ENCODE peak calls at places on chromosomes 3 and 15, in four cellular contexts. One of them, this sample, is unnamed. For H3K4me1, the result is how much of the 10 kb centered on the place peaks cover.

GRCh38 chr3:138726966-138727365 is 107.8 kb downstream of the PIK3CB start:
- DNase-seq in IMR-90: peak
- DNase-seq in K562: no peak
- DNase-seq in GM12878: no peak
- DNase-seq in this sample: no peak

GRCh38 chr3:71497367-71497925 is 86.1 kb downstream of the FOXP1 start:
- DNase-seq in IMR-90: no peak
- DNase-seq in K562: no peak
- DNase-seq in GM12878: no peak
- DNase-seq in this sample: no peak

GRCh38 chr3:139935866-139936817 is 1.2 kb downstream of the CLSTN2 start:
- DNase-seq in IMR-90: no peak
- DNase-seq in K562: no peak
- DNase-seq in GM12878: no peak
- DNase-seq in this sample: no peak

GRCh38 chr15:27592036-27592725 is 506.9 kb downstream of the OCA2 start:
- DNase-seq in IMR-90: no peak
- DNase-seq in K562: no peak
- DNase-seq in GM12878: no peak
- DNase-seq in this sample: no peak

GRCh38 chr3:15171096-15171495 is 35.0 kb upstream of the CAPN7 start:
- DNase-seq in IMR-90: no peak
- DNase-seq in K562: no peak
- DNase-seq in GM12878: peak
- DNase-seq in this sample: no peak

GRCh38 chr15:75403892-75404291 is 35.5 kb upstream of the MAN2C1 start:
- DNase-seq in IMR-90: no peak
- DNase-seq in K562: no peak
- DNase-seq in GM12878: no peak
- DNase-seq in this sample: no peak

GRCh38 chr3:7144696-7145308 is 283.9 kb downstream of the GRM7 start:
- DNase-seq in IMR-90: no peak
- DNase-seq in K562: peak
- DNase-seq in GM12878: no peak
- DNase-seq in this sample: peak

GRCh38 chr15:36798366-36798765 is 218.9 kb downstream of the CDIN1 start:
- DNase-seq in IMR-90: peak
- DNase-seq in K562: no peak
- DNase-seq in GM12878: no peak
- DNase-seq in this sample: peak

GRCh38 chr3:38582941-38583645 is 66.4 kb downstream of the SCN5A start:
- DNase-seq in IMR-90: no peak
- DNase-seq in K562: no peak
- DNase-seq in GM12878: no peak
- DNase-seq in this sample: no peak

GRCh38 chr3:184745526-184745925 is 33.7 kb upstream of the MAGEF1 start:
- DNase-seq in IMR-90: no peak
- DNase-seq in K562: no peak
- DNase-seq in GM12878: no peak
- DNase-seq in this sample: no peak

GRCh38 chr15:84973492-84974460 is 7.9 kb upstream of the PDE8A start:
- DNase-seq in IMR-90: peak
- DNase-seq in K562: no peak
- DNase-seq in GM12878: no peak
- DNase-seq in this sample: no peak

GRCh38 chr3:97960561-97961275 is 11.5 kb downstream of the RIOX2 start:
- DNase-seq in IMR-90: no peak
- DNase-seq in K562: no peak
- DNase-seq in GM12878: no peak
- DNase-seq in this sample: no peak

GRCh38 chr3:166248784-166249183 is 411.6 kb upstream of the BCHE start:
- DNase-seq in IMR-90: no peak
- DNase-seq in K562: no peak
- DNase-seq in GM12878: no peak
- DNase-seq in this sample: no peak
- TF ChIP-seq FOS in IMR-90: no peak
- TF ChIP-seq FOS in K562: no peak
- TF ChIP-seq FOS in GM12878: no peak
- TF ChIP-seq FOS in this sample: no peak

DNA sequence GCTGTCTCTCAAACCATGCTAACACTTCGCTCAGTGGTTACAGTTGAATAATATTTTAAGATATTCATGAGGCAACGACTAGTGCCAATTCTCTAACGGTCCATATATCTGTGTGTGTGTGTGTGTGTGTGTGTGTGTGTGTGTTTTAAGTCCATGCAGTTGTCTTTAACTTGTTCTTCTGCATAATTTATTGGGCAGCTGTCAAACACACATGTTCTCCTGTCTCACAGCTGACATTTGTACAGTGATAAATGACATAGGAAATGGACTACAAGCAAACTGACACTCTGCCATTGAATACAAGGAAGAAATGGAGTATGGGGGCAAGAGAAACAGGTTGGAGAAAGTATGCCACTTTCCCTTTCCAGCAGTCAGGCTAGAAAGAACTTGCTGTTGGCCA is 172.0 kb downstream of the PDZRN3 start:
- DNase-seq in IMR-90: no peak
- DNase-seq in K562: no peak
- DNase-seq in GM12878: no peak
- DNase-seq in this sample: no peak
- H3K4me1 ChIP-seq in IMR-90: under half
- H3K4me1 ChIP-seq in K562: under half
- H3K4me1 ChIP-seq in GM12878: under half
- H3K4me1 ChIP-seq in this sample: under half

DNA sequence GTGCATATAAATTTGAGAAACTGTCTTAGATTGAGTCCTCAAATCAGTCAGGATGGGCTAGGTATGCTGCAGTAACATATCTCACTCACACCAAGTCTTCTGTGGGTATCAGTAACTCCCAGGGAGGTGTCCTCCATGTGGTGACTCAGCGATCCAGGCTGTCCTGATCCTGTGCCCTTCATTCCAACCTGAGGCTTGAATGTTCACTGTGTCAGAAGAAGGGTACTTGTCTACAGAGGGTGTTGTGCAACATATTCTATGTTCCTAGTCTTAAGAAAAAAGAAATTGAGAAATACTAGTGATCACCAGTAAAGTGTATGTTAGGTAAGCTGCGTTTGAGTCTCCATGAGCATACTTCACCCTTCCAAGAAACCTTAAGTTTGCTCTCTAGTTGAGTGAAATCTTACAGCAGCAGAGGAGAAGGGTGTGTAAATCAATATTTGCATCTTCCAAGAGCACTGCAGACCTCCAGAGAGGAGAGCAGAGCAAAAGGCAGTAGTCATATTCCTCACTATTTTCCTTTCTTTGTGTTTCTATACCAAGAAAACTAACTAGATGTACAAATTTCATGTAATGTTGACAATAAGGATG is 122.2 kb upstream of the SLC24A5 start:
- DNase-seq in IMR-90: no peak
- DNase-seq in K562: no peak
- DNase-seq in GM12878: no peak
- DNase-seq in this sample: no peak
- TF ChIP-seq FOS in IMR-90: no peak
- TF ChIP-seq FOS in K562: no peak
- TF ChIP-seq FOS in GM12878: no peak
- TF ChIP-seq FOS in this sample: no peak

DNA sequence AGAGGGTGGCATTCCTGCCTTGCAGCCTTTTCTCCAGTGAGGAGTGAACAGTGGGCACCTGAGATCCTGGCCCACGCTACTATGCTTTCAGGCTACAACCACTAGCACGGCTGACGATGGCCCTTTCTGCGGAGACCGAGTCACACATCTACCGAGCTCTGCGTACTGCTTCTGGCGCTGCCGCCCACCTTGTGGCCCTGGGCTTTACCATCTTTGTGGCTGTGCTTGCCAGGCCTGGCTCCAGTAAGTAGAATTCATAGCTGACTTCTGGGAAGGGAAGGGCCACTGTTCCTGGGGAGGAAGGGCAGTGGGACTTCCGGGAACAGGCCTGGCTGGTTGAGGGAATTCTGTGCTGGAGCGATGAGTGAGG is 641 bp downstream of the CYB561D2 start:
- DNase-seq in IMR-90: no peak
- DNase-seq in K562: no peak
- DNase-seq in GM12878: no peak
- DNase-seq in this sample: no peak
- H3K4me1 ChIP-seq in IMR-90: under half
- H3K4me1 ChIP-seq in K562: under half
- H3K4me1 ChIP-seq in GM12878: under half
- H3K4me1 ChIP-seq in this sample: under half

GRCh38 chr15:49645277-49645676 is 24.4 kb downstream of the DTWD1 start:
- DNase-seq in IMR-90: peak
- DNase-seq in K562: no peak
- DNase-seq in GM12878: no peak
- DNase-seq in this sample: no peak

GRCh38 chr15:49649987-49650386 is 29.1 kb downstream of the DTWD1 start:
- DNase-seq in IMR-90: peak
- DNase-seq in K562: no peak
- DNase-seq in GM12878: no peak
- DNase-seq in this sample: no peak

GRCh38 chr15:49644364-49644794 is 23.5 kb downstream of the DTWD1 start:
- DNase-seq in IMR-90: peak
- DNase-seq in K562: no peak
- DNase-seq in GM12878: no peak
- DNase-seq in this sample: no peak

GRCh38 chr15:49646891-49647290 is 26.0 kb downstream of the DTWD1 start:
- DNase-seq in IMR-90: peak
- DNase-seq in K562: no peak
- DNase-seq in GM12878: no peak
- DNase-seq in this sample: no peak

GRCh38 chr15:49645937-49646336 is 25.1 kb downstream of the DTWD1 start:
- DNase-seq in IMR-90: peak
- DNase-seq in K562: no peak
- DNase-seq in GM12878: no peak
- DNase-seq in this sample: peak
- TF ChIP-seq FOS in IMR-90: no peak
- TF ChIP-seq FOS in K562: no peak
- TF ChIP-seq FOS in GM12878: no peak
- TF ChIP-seq FOS in this sample: no peak

DNA sequence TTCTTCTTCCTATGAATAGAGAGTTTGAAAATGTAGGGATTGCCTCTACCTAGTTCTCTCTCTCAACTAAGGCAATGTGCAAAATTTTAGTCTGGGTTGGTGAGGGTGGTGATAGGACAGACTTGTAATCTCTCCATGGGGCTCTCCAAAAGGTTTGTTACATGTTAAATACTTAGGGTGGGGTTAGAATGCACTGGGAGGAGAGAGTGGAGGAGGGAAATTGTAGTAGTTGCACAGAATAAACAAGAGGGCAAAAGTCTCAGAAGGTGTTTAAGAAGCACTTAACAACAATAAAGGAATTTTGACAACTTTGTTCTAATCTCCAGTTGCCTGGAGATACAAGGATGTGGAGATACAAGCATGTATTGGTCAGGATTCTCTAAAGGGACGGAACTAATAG is 230.5 kb downstream of the NECTIN3 start:
- DNase-seq in IMR-90: no peak
- DNase-seq in K562: no peak
- DNase-seq in GM12878: no peak
- DNase-seq in this sample: no peak
- H3K4me1 ChIP-seq in IMR-90: under half
- H3K4me1 ChIP-seq in K562: under half
- H3K4me1 ChIP-seq in GM12878: under half
- H3K4me1 ChIP-seq in this sample: under half

DNA sequence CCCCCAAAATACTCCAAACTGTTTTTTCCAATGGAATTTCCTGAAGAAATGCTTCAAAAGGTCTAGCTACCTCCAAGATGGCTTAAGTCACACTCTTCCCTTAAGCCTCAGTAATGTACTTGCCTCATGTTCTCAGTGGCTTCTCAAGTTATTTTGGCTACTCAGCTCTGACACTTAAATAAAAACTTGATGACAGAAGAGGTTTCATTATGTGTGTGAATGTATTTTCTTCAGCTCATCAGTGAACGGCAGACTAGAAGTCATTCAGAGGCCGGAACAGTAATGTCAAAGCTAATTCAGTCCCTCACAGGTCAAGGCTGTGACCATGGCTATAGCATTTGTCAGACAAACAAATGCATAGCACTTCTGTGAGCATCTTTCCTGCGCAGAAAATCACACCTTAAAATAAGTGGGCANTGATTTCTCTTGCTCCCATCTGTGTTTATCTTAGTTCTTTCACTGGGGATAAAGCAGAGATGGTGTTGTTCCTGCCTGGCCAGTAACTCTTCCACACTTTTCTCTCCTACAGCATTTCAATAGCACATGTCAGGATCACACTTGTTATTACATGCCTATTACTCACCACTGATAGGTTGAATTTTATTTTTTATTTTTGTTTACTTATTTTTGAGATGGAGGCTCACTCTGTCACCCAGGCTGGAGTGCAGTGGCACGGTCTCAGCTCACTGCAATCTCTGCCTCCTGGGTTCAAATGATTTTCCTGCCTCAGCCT is 68.5 kb upstream of the PLCL2 start:
- DNase-seq in IMR-90: no peak
- DNase-seq in K562: no peak
- DNase-seq in GM12878: peak
- DNase-seq in this sample: no peak
- TF ChIP-seq FOS in IMR-90: no peak
- TF ChIP-seq FOS in K562: no peak
- TF ChIP-seq FOS in GM12878: no peak
- TF ChIP-seq FOS in this sample: no peak

GRCh38 chr3:129610276-129610675 is 3.8 kb upstream of the PLXND1 start:
- DNase-seq in IMR-90: no peak
- DNase-seq in K562: no peak
- DNase-seq in GM12878: no peak
- DNase-seq in this sample: peak
- H3K4me1 ChIP-seq in IMR-90: under half
- H3K4me1 ChIP-seq in K562: under half
- H3K4me1 ChIP-seq in GM12878: under half
- H3K4me1 ChIP-seq in this sample: half or more

DNA sequence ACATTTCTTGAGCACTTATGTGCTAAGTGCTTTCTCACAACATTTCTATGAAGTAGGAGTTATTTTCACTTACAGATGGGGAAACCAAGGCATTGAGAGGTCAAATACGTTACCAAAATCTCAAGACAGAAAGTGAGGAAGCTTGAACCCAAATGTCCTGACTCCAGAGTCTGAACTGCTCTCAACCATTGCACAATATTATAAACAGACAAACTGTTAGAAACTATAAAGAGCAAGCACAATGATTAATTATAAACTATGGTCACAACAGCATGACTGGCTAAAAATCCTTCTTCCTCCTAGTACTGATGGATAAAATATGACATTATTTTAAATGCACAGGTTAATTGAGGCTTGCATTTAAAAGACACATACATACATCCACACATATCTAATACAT is 77.8 kb upstream of the ASB14 start:
- DNase-seq in IMR-90: no peak
- DNase-seq in K562: no peak
- DNase-seq in GM12878: no peak
- DNase-seq in this sample: no peak
- TF ChIP-seq FOS in IMR-90: no peak
- TF ChIP-seq FOS in K562: no peak
- TF ChIP-seq FOS in GM12878: no peak
- TF ChIP-seq FOS in this sample: no peak

DNA sequence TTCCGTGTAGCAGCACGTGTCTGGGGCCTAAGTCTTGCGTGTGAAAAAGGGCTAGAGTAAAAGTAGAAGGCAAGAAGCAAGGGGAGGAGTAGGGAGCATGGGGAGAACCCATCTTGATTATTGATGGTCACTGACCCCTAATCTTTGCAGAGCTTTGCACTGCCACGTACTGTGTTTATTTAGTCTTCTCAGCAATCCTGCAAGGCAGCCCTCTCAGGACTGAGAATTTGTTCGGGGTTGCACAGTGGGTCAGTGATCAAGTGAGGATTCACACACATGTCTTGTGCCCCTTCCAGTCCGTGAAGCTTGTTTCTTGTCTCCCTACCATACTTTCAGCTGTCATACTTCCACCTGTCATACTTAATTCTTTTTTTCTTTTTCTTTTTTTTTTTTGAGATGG is 7.2 kb downstream of the SEMA4B start:
- DNase-seq in IMR-90: no peak
- DNase-seq in K562: no peak
- DNase-seq in GM12878: no peak
- DNase-seq in this sample: no peak
- H3K4me1 ChIP-seq in IMR-90: under half
- H3K4me1 ChIP-seq in K562: under half
- H3K4me1 ChIP-seq in GM12878: under half
- H3K4me1 ChIP-seq in this sample: under half

This sample was measured in endothelial cell of umbilical vein.